ENCODE peak calls at places on chromosomes 5 and 9, in five cellular contexts. C, E, Y, R and X are unnamed samples.

GRCh38 chr5:142929602-142930001 is 159.4 kb downstream of the ARHGAP26 start:
- DNase-seq in C (no peak), E (no peak), Y (no peak), R (no peak), X (no peak)

GRCh38 chr9:24939099-24939850 is 393.6 kb upstream of the IZUMO3 start:
- DNase-seq in C (no peak), E (no peak), Y (no peak), R (no peak), X (no peak)

GRCh38 chr9:101119206-101119819 is 90.8 kb downstream of the PLPPR1 start:
- DNase-seq in C (no peak), E (peak; percentile 47), Y (no peak), R (peak; percentile 61), X (peak; percentile 32)

GRCh38 chr5:43634621-43635020 is 31.6 kb downstream of the NNT start:
- DNase-seq in C (no peak), E (no peak), Y (no peak), R (no peak), X (no peak)

GRCh38 chr5:149790276-149790675 is 60.2 kb downstream of the PPARGC1B start:
- DNase-seq in C (no peak), E (no peak), Y (no peak), R (no peak), X (no peak)

GRCh38 chr5:54874337-54875021 is 110.9 kb downstream of the ESM1 start:
- DNase-seq in C (no peak), E (no peak), Y (no peak), R (no peak), X (no peak)

GRCh38 chr5:69505306-69505705 is 12.7 kb downstream of the OCLN start:
- DNase-seq in C (no peak), E (no peak), Y (no peak), R (no peak), X (no peak)

GRCh38 chr9:3241290-3241689 is 284.5 kb downstream of the RFX3 start:
- DNase-seq in C (no peak), E (no peak), Y (no peak), R (no peak), X (no peak)

GRCh38 chr9:133348763-133349573 is 950 bp downstream of the RPL7A start:
- DNase-seq in C (no peak), E (no peak), Y (no peak), R (no peak), X (no peak)

GRCh38 chr9:76859860-76860259 is 46.1 kb downstream of the PRUNE2 start:
- DNase-seq in C (no peak), E (no peak), Y (no peak), R (no peak), X (no peak)

GRCh38 chr9:135512241-135512603 is 9.0 kb upstream of the LCN1 start:
- DNase-seq in C (no peak), E (no peak), Y (peak; percentile 24), R (no peak), X (no peak)

GRCh38 chr9:84597131-84597530 is 72.4 kb upstream of the NTRK2 start:
- DNase-seq in C (no peak), E (peak; percentile 37), Y (no peak), R (no peak), X (no peak)

GRCh38 chr9:18245911-18246310 is 228.0 kb upstream of the ADAMTSL1 start:
- DNase-seq in C (no peak), E (no peak), Y (no peak), R (no peak), X (no peak)

GRCh38 chr9:38443181-38443580 is 18.9 kb upstream of the IGFBPL1 start:
- DNase-seq in C (no peak), E (no peak), Y (no peak), R (no peak), X (no peak)

GRCh38 chr5:131423056-131423455 is 159.2 kb downstream of the CDC42SE2 start:
- DNase-seq in C (no peak), E (no peak), Y (no peak), R (no peak), X (peak; percentile 3)

GRCh38 chr5:179908528-179908927 is 831 bp upstream of the TBC1D9B start:
- DNase-seq in C (no peak), E (no peak), Y (no peak), R (no peak), X (no peak)

GRCh38 chr5:88734191-88734640 is 148.8 kb downstream of the MEF2C start:
- DNase-seq in C (no peak), E (peak; percentile 54), Y (no peak), R (no peak), X (no peak)

GRCh38 chr9:113508111-113508749 is 44.7 kb downstream of the RGS3 start:
- DNase-seq in C (no peak), E (no peak), Y (no peak), R (no peak), X (no peak)

GRCh38 chr9:110797611-110798010 is 129.0 kb downstream of the MUSK start:
- DNase-seq in C (no peak), E (no peak), Y (no peak), R (no peak), X (no peak)

GRCh38 chr5:17056056-17056690 is 120.1 kb upstream of the MYO10 start:
- DNase-seq in C (no peak), E (no peak), Y (no peak), R (no peak), X (peak; percentile 44)

GRCh38 chr5:151570512-151571269 is 20.4 kb downstream of the FAT2 start:
- DNase-seq in C (no peak), E (no peak), Y (peak; percentile 41), R (no peak), X (no peak)

GRCh38 chr5:10489810-10490426 is 48.2 kb downstream of the ROPN1L start:
- DNase-seq in C (no peak), E (peak; percentile 59), Y (no peak), R (no peak), X (no peak)

GRCh38 chr5:177405805-177406204 is 3.6 kb downstream of the F12 start:
- DNase-seq in C (no peak), E (no peak), Y (no peak), R (no peak), X (no peak)

GRCh38 chr9:28051559-28051958 is 478.3 kb upstream of the C9orf72 start:
- DNase-seq in C (no peak), E (no peak), Y (no peak), R (no peak), X (no peak)

GRCh38 chr5:78560456-78560855 is 88.1 kb downstream of the LHFPL2 start:
- DNase-seq in C (no peak), E (no peak), Y (no peak), R (no peak), X (no peak)

GRCh38 chr5:132138260-132138659 is 64.7 kb downstream of the CSF2 start:
- DNase-seq in C (no peak), E (no peak), Y (no peak), R (no peak), X (no peak)

GRCh38 chr9:80875947-80876346 is 813.4 kb downstream of the TLE1 start:
- DNase-seq in C (no peak), E (no peak), Y (no peak), R (no peak), X (no peak)

GRCh38 chr5:1945606-1946005 is 62.9 kb upstream of the IRX4 start:
- DNase-seq in C (no peak), E (no peak), Y (peak; percentile 80), R (no peak), X (no peak)

GRCh38 chr5:14223372-14223771 is 80.2 kb downstream of the TRIO start:
- DNase-seq in C (no peak), E (no peak), Y (no peak), R (no peak), X (no peak)

GRCh38 chr5:91328743-91329142 is 54.4 kb downstream of the ARRDC3 start:
- DNase-seq in C (no peak), E (no peak), Y (no peak), R (no peak), X (no peak)

GRCh38 chr5:148511832-148512347 is 128.1 kb downstream of the FBXO38 start:
- DNase-seq in C (no peak), E (peak; percentile 10), Y (no peak), R (no peak), X (no peak)

GRCh38 chr5:31193591-31194457 is at the start of gene CDH6:
- DNase-seq in C (no peak), E (no peak), Y (no peak), R (peak; percentile 28), X (no peak)

GRCh38 chr9:134989206-134990065 is 71.7 kb upstream of the FCN1 start:
- DNase-seq in C (peak; percentile 34), E (no peak), Y (peak; percentile 82), R (no peak), X (no peak)

GRCh38 chr5:135441256-135441915 is 5.8 kb downstream of the DCANP1 start:
- DNase-seq in C (no peak), E (no peak), Y (peak; percentile 87), R (no peak), X (no peak)

GRCh38 chr5:14590949-14591348 is 9.4 kb downstream of the OTULINL start:
- DNase-seq in C (no peak), E (no peak), Y (no peak), R (no peak), X (no peak)

GRCh38 chr9:107249131-107249533 is 33.9 kb upstream of the RAD23B start:
- DNase-seq in C (no peak), E (no peak), Y (no peak), R (no peak), X (no peak)